ENCODE peak calls at places on chromosome 22, in four cellular contexts. M is Peyer's patch, P is IMR-90, W is tibial nerve. Y is an unnamed sample. For H3K27me3, the result is how much of the 10 kb centered on the place peaks cover.

GRCh38 chr22:45689195-45689594 is 17.6 kb downstream of the ATXN10 start:
- DNase-seq in M (no peak), P (no peak), W (no peak), Y (no peak)

GRCh38 chr22:48438791-48439559 is 1388.7 kb downstream of the BRD1 start:
- DNase-seq in M (no peak), P (no peak), W (no peak), Y (no peak)

GRCh38 chr22:38238519-38239051 is 34.2 kb downstream of the TMEM184B start:
- DNase-seq in M (no peak), P (peak), W (no peak), Y (no peak)

GRCh38 chr22:45477366-45478107 is 25.1 kb upstream of the FBLN1 start:
- DNase-seq in M (no peak), P (no peak), W (no peak), Y (no peak)

GRCh38 chr22:38230108-38230825 is 28.5 kb downstream of the MAFF start:
- DNase-seq in M (peak), P (no peak), W (no peak), Y (no peak)

GRCh38 chr22:48889209-48889830 is 938.4 kb downstream of the BRD1 start:
- DNase-seq in M (no peak), P (no peak), W (no peak), Y (no peak)

GRCh38 chr22:30277547-30278344 is 11.1 kb upstream of the OSM start:
- DNase-seq in M (peak), P (peak), W (no peak), Y (no peak)

GRCh38 chr22:50469377-50470305 is 5.2 kb downstream of the SBF1 start:
- DNase-seq in M (peak), P (peak), W (peak), Y (peak)

GRCh38 chr22:20141186-20142077 is 9.4 kb downstream of the CCDC188 start:
- DNase-seq in M (no peak), P (peak), W (no peak), Y (no peak)

GRCh38 chr22:36352775-36353507 is 34.8 kb downstream of the MYH9 start:
- DNase-seq in M (peak), P (peak), W (peak), Y (no peak)
- TF ChIP-seq POLR2A in M (no peak), P (no peak), W (no peak), Y (no peak)

GRCh38 chr22:27296091-27296675 is 505.4 kb downstream of the MN1 start:
- DNase-seq in M (no peak), P (no peak), W (no peak), Y (no peak)
- H3K27me3 ChIP-seq in M (under half), P (under half), W (under half), Y (under half)

GRCh38 chr22:31289335-31289734 is 3.0 kb downstream of the PIK3IP1 start:
- DNase-seq in M (peak), P (no peak), W (no peak), Y (no peak)

GRCh38 chr22:31288496-31289235 is 3.6 kb downstream of the PIK3IP1 start:
- DNase-seq in M (no peak), P (no peak), W (no peak), Y (no peak)

GRCh38 chr22:31290494-31291402 is 1.5 kb downstream of the PIK3IP1 start:
- DNase-seq in M (peak), P (peak), W (peak), Y (peak)

GRCh38 chr22:31291403-31291715 is 929 bp downstream of the PIK3IP1 start:
- DNase-seq in M (no peak), P (no peak), W (no peak), Y (no peak)

GRCh38 chr22:31291716-31292644 is at the start of gene PIK3IP1:
- DNase-seq in M (peak), P (peak), W (peak), Y (peak)
- TF ChIP-seq POLR2A in M (peak), P (peak), W (peak), Y (peak)

DNA sequence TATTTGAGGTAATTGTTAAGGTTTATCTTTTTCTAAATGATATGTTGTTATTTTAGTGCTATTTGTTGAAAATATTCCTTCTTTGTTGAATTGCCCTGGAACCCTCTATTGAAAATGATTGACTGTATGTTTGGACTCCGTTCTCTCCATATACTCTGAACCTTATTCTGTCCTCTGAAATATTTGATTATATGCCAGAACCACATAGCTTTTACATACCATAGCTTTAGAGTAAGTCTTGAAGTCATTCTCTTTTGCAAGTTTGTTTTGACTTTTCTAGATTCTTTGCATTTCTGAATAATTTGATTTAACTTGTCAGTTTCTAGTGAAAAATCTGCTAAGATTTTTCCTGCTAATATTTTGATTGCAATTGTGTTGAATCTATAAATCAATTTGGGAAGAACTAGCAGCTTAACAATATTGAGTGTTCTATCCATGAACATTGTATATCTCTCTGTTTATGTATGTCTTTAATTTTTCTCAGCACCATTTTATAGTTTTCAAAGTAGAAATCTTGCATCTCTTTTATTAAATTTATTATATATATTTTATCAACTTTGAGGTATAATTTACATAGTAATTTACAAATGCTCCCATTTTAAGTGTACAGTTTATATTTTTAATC is 51.7 kb upstream of the PITPNB start:
- DNase-seq in M (no peak), P (peak), W (no peak), Y (no peak)
- H3K27me3 ChIP-seq in M (under half), P (under half), W (under half), Y (under half)

GRCh38 chr22:25134028-25134427 is 65.6 kb upstream of the CRYBB3 start:
- DNase-seq in M (no peak), P (no peak), W (no peak), Y (no peak)
- TF ChIP-seq POLR2A in M (no peak), P (no peak), W (no peak), Y (no peak)

GRCh38 chr22:22815397-22816170 is 72.0 kb upstream of the IGLL5 start:
- DNase-seq in M (no peak), P (no peak), W (no peak), Y (no peak)

GRCh38 chr22:22818202-22818538 is 69.4 kb upstream of the IGLL5 start:
- DNase-seq in M (no peak), P (no peak), W (no peak), Y (no peak)

GRCh38 chr22:22816171-22816514 is 71.5 kb upstream of the IGLL5 start:
- DNase-seq in M (no peak), P (no peak), W (no peak), Y (no peak)

GRCh38 chr22:22817468-22818201 is 70.0 kb upstream of the IGLL5 start:
- DNase-seq in M (no peak), P (no peak), W (no peak), Y (no peak)

DNA sequence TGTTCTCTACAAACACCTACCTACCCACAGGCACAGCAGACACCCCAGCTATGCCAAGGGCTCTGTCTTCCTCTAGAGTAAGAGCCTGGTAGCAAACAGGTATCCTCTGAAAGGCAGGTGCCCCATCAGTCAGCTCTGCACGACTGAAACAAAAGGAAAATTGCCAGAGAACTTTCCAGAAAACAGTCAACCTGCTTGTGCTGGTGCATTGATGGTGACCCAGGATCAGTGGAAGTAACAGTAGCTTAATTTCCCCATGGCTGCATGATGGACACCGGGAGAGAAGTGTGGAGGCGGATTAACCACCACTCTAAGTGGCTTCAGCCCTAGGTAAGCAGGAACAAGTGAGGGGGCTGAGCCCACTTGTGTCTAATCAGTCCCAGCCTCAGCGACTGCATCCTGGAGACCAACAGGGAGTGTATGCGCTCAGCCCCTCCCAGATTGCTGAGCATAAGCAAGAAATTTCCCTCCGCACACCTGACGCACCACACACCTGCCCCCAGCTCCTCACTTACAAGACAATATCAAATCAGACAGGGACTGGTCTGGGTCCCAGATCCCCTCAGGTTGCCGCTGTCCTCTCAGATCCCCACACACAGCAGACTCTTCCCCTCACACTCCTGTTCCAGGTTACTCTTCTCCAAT is 70.7 kb upstream of the IGLL5 start:
- DNase-seq in M (no peak), P (no peak), W (no peak), Y (no peak)
- H3K27me3 ChIP-seq in M (under half), P (under half), W (under half), Y (under half)

GRCh38 chr22:36369922-36370781 is 17.6 kb downstream of the MYH9 start:
- DNase-seq in M (peak), P (peak), W (no peak), Y (no peak)
- TF ChIP-seq POLR2A in M (no peak), P (no peak), W (no peak), Y (peak)